ENCODE peak calls at places on chromosome 21, in four cellular contexts. One of them, this sample, is unnamed.

GRCh38 chr21:29829514-29830255 is 110.1 kb downstream of the GRIK1 start:
- DNase-seq in SK-N-SH: no peak
- DNase-seq in HCT116: no peak
- DNase-seq in fibroblast of lung: peak; percentile 21
- DNase-seq in this sample: no peak

GRCh38 chr21:36861924-36862323 is 104.5 kb downstream of the HLCS start:
- DNase-seq in HCT116: no peak
- DNase-seq in fibroblast of lung: no peak
- DNase-seq in SK-N-SH: no peak
- DNase-seq in this sample: no peak

GRCh38 chr21:36518883-36519492 is 39.1 kb upstream of the CLDN14 start:
- DNase-seq in SK-N-SH: no peak
- DNase-seq in HCT116: no peak
- DNase-seq in fibroblast of lung: no peak
- DNase-seq in this sample: no peak

GRCh38 chr21:36113647-36114428 is 21.0 kb upstream of the CBR3 start:
- DNase-seq in SK-N-SH: no peak
- DNase-seq in HCT116: no peak
- DNase-seq in fibroblast of lung: no peak
- DNase-seq in this sample: no peak

GRCh38 chr21:29490016-29490415 is 191.3 kb downstream of the BACH1 start:
- DNase-seq in fibroblast of lung: peak; percentile 39
- DNase-seq in SK-N-SH: no peak
- DNase-seq in HCT116: no peak
- DNase-seq in this sample: no peak

GRCh38 chr21:25640671-25641292 is 1.7 kb downstream of the JAM2 start:
- DNase-seq in HCT116: no peak
- DNase-seq in fibroblast of lung: no peak
- DNase-seq in SK-N-SH: no peak
- DNase-seq in this sample: no peak

GRCh38 chr21:23016617-23017016 is 2018.4 kb downstream of the NCAM2 start:
- DNase-seq in SK-N-SH: peak; percentile 27
- DNase-seq in HCT116: no peak
- DNase-seq in fibroblast of lung: no peak
- DNase-seq in this sample: peak; percentile 57

GRCh38 chr21:30468912-30469812 is 11.0 kb downstream of the KRTAP19-1 start:
- DNase-seq in SK-N-SH: no peak
- DNase-seq in HCT116: no peak
- DNase-seq in fibroblast of lung: no peak
- DNase-seq in this sample: no peak

GRCh38 chr21:36117276-36117675 is 17.6 kb upstream of the CBR3 start:
- DNase-seq in SK-N-SH: no peak
- DNase-seq in fibroblast of lung: no peak
- DNase-seq in HCT116: no peak
- DNase-seq in this sample: no peak

GRCh38 chr21:37087188-37087587 is 14.1 kb downstream of the TTC3 start:
- DNase-seq in fibroblast of lung: peak; percentile 81
- DNase-seq in SK-N-SH: no peak
- DNase-seq in HCT116: peak; percentile 29
- DNase-seq in this sample: peak; percentile 7

GRCh38 chr21:18759751-18760161 is 356.2 kb upstream of the TMPRSS15 start:
- DNase-seq in HCT116: no peak
- DNase-seq in fibroblast of lung: no peak
- DNase-seq in SK-N-SH: no peak
- DNase-seq in this sample: no peak

GRCh38 chr21:21196848-21197247 is 198.6 kb downstream of the NCAM2 start:
- DNase-seq in fibroblast of lung: no peak
- DNase-seq in SK-N-SH: no peak
- DNase-seq in HCT116: no peak
- DNase-seq in this sample: no peak

GRCh38 chr21:32717851-32718316 is 9.9 kb downstream of the SYNJ1 start:
- DNase-seq in SK-N-SH: no peak
- DNase-seq in fibroblast of lung: no peak
- DNase-seq in HCT116: no peak
- DNase-seq in this sample: peak; percentile 58

GRCh38 chr21:23887709-23888303 is 1719.5 kb downstream of the MRPL39 start:
- DNase-seq in SK-N-SH: no peak
- DNase-seq in fibroblast of lung: no peak
- DNase-seq in HCT116: no peak
- DNase-seq in this sample: no peak

GRCh38 chr21:36790616-36791015 is 91.7 kb downstream of the SIM2 start:
- DNase-seq in HCT116: no peak
- DNase-seq in fibroblast of lung: no peak
- DNase-seq in SK-N-SH: no peak
- DNase-seq in this sample: no peak

GRCh38 chr21:25577765-25578069 is 29.6 kb downstream of the MRPL39 start:
- DNase-seq in HCT116: no peak
- DNase-seq in SK-N-SH: no peak
- DNase-seq in fibroblast of lung: no peak
- DNase-seq in this sample: no peak

GRCh38 chr21:17765207-17765606 is 53.9 kb downstream of the C21orf91 start:
- DNase-seq in HCT116: no peak
- DNase-seq in SK-N-SH: no peak
- DNase-seq in fibroblast of lung: no peak
- DNase-seq in this sample: no peak

GRCh38 chr21:38293765-38294164 is 37.0 kb downstream of the KCNJ15 start:
- DNase-seq in HCT116: no peak
- DNase-seq in SK-N-SH: no peak
- DNase-seq in fibroblast of lung: no peak
- DNase-seq in this sample: no peak

GRCh38 chr21:29064850-29065481 is 8.5 kb downstream of the CCT8 start:
- DNase-seq in HCT116: no peak
- DNase-seq in SK-N-SH: no peak
- DNase-seq in fibroblast of lung: no peak
- DNase-seq in this sample: no peak

GRCh38 chr21:26246073-26246472 is 75.5 kb upstream of the APP start:
- DNase-seq in SK-N-SH: no peak
- DNase-seq in HCT116: no peak
- DNase-seq in fibroblast of lung: no peak
- DNase-seq in this sample: no peak

GRCh38 chr21:36542312-36543101 is 62.6 kb upstream of the CLDN14 start:
- DNase-seq in SK-N-SH: no peak
- DNase-seq in HCT116: no peak
- DNase-seq in fibroblast of lung: no peak
- DNase-seq in this sample: peak; percentile 54

GRCh38 chr21:8991088-8991907 is 1530.1 kb upstream of the TPTE start:
- DNase-seq in SK-N-SH: no peak
- DNase-seq in HCT116: no peak
- DNase-seq in fibroblast of lung: no peak
- DNase-seq in this sample: no peak

GRCh38 chr21:33299181-33299752 is 25.5 kb upstream of the IFNAR1 start:
- DNase-seq in HCT116: no peak
- DNase-seq in fibroblast of lung: no peak
- DNase-seq in SK-N-SH: no peak
- DNase-seq in this sample: no peak

GRCh38 chr21:25871566-25871965 is 136.8 kb downstream of the GABPA start:
- DNase-seq in fibroblast of lung: no peak
- DNase-seq in SK-N-SH: no peak
- DNase-seq in HCT116: no peak
- DNase-seq in this sample: no peak

GRCh38 chr21:28127390-28127789 is 865.3 kb downstream of the LTN1 start:
- DNase-seq in HCT116: no peak
- DNase-seq in fibroblast of lung: peak; percentile 24
- DNase-seq in SK-N-SH: no peak
- DNase-seq in this sample: no peak

GRCh38 chr21:38326899-38327298 is 70.1 kb downstream of the KCNJ15 start:
- DNase-seq in SK-N-SH: no peak
- DNase-seq in HCT116: no peak
- DNase-seq in fibroblast of lung: no peak
- DNase-seq in this sample: no peak

GRCh38 chr21:37463083-37463780 is 96.7 kb downstream of the DYRK1A start:
- DNase-seq in HCT116: peak; percentile 37
- DNase-seq in SK-N-SH: peak; percentile 33
- DNase-seq in fibroblast of lung: peak; percentile 85
- DNase-seq in this sample: peak; percentile 37

GRCh38 chr21:19261731-19262367 is 858.3 kb upstream of the TMPRSS15 start:
- DNase-seq in HCT116: no peak
- DNase-seq in fibroblast of lung: no peak
- DNase-seq in SK-N-SH: no peak
- DNase-seq in this sample: no peak

GRCh38 chr21:28298251-28298672 is 694.4 kb downstream of the LTN1 start:
- DNase-seq in HCT116: no peak
- DNase-seq in SK-N-SH: no peak
- DNase-seq in fibroblast of lung: no peak
- DNase-seq in this sample: no peak

GRCh38 chr21:16789636-16790035 is 723.2 kb upstream of the CXADR start:
- DNase-seq in fibroblast of lung: no peak
- DNase-seq in HCT116: no peak
- DNase-seq in SK-N-SH: no peak
- DNase-seq in this sample: no peak

GRCh38 chr21:17610862-17611261 is 1.8 kb downstream of the BTG3 start:
- DNase-seq in fibroblast of lung: no peak
- DNase-seq in HCT116: no peak
- DNase-seq in SK-N-SH: peak; percentile 27
- DNase-seq in this sample: no peak

GRCh38 chr21:27346041-27346448 is 379.2 kb upstream of the ADAMTS5 start:
- DNase-seq in fibroblast of lung: peak; percentile 54
- DNase-seq in HCT116: no peak
- DNase-seq in SK-N-SH: no peak
- DNase-seq in this sample: no peak

GRCh38 chr21:10521091-10521598 is at the start of gene TPTE:
- DNase-seq in HCT116: no peak
- DNase-seq in SK-N-SH: peak; percentile 6
- DNase-seq in fibroblast of lung: no peak
- DNase-seq in this sample: no peak

DNA sequence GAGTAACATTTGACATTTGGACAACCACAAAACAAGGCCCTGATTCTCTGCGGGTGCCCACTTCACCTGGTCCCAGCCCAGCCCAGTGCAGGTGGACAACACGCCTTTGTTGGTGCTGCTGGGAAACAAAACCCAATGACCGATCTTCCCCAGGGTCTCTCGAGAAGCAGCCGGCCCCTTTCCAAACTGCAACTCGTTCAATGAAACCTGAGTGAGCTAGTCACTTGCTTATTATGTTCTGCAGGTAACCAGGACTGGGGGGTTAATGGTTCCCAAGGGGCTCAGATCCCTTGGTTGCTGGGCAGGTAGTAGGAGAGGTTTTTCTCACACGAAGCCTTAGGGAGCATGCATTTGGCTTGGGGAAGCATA is 42.9 kb downstream of the ABCG1 start:
- DNase-seq in HCT116: no peak
- DNase-seq in SK-N-SH: no peak
- DNase-seq in fibroblast of lung: no peak
- DNase-seq in this sample: no peak
- H4K20me1 ChIP-seq in HCT116: no peaks in the 10 kb centered on the region
- H4K20me1 ChIP-seq in SK-N-SH: no peaks in the 10 kb centered on the region
- H4K20me1 ChIP-seq in fibroblast of lung: no peaks in the 10 kb centered on the region
- H4K20me1 ChIP-seq in this sample: no peaks in the 10 kb centered on the region

GRCh38 chr21:34922487-34922886 is 126.6 kb downstream of the RUNX1 start:
- DNase-seq in fibroblast of lung: no peak
- DNase-seq in SK-N-SH: no peak
- DNase-seq in HCT116: no peak
- DNase-seq in this sample: no peak
- H4K20me1 ChIP-seq in fibroblast of lung: no peaks in the 10 kb centered on the region
- H4K20me1 ChIP-seq in SK-N-SH: no peaks in the 10 kb centered on the region
- H4K20me1 ChIP-seq in HCT116: no peaks in the 10 kb centered on the region
- H4K20me1 ChIP-seq in this sample: no peaks in the 10 kb centered on the region

GRCh38 chr21:46550511-46550941 is 54.4 kb downstream of the S100B start:
- DNase-seq in HCT116: no peak
- DNase-seq in fibroblast of lung: no peak
- DNase-seq in SK-N-SH: no peak
- DNase-seq in this sample: no peak
- H4K20me1 ChIP-seq in HCT116: no peaks in the 10 kb centered on the region
- H4K20me1 ChIP-seq in fibroblast of lung: no peaks in the 10 kb centered on the region
- H4K20me1 ChIP-seq in SK-N-SH: no peaks in the 10 kb centered on the region
- H4K20me1 ChIP-seq in this sample: no peaks in the 10 kb centered on the region

GRCh38 chr21:45801129-45801735 is 157.7 kb downstream of the PCBP3 start:
- DNase-seq in HCT116: no peak
- DNase-seq in fibroblast of lung: no peak
- DNase-seq in SK-N-SH: no peak
- DNase-seq in this sample: no peak

GRCh38 chr21:45803613-45804340 is 160.3 kb downstream of the PCBP3 start:
- DNase-seq in HCT116: no peak
- DNase-seq in SK-N-SH: no peak
- DNase-seq in fibroblast of lung: no peak
- DNase-seq in this sample: no peak

GRCh38 chr21:45801989-45802388 is 158.5 kb downstream of the PCBP3 start:
- DNase-seq in SK-N-SH: no peak
- DNase-seq in HCT116: no peak
- DNase-seq in fibroblast of lung: no peak
- DNase-seq in this sample: no peak

GRCh38 chr21:45802956-45803612 is 159.6 kb downstream of the PCBP3 start:
- DNase-seq in fibroblast of lung: no peak
- DNase-seq in HCT116: no peak
- DNase-seq in SK-N-SH: no peak
- DNase-seq in this sample: no peak

DNA sequence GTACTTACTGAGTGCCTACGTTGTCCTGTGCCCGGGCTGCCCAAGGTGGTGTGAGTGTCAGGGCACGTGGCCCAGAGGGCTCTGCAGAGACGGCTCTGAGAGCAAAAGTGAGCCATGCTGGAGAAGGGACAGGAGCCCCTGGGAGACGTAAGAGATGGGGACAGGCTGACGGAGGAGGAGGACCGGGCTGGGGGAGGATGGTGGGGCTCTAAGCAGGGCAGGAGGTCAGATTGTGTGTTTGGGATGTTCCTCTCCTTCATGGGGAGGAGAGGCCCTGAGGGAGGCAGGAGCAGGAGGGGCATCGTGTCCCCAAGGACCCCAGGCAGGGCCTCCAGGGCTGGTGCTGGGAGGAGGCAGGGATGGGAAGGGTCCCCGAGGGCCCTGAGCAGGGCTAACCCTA is 158.9 kb downstream of the PCBP3 start:
- DNase-seq in fibroblast of lung: no peak
- DNase-seq in HCT116: no peak
- DNase-seq in SK-N-SH: no peak
- DNase-seq in this sample: no peak
- H4K20me1 ChIP-seq in fibroblast of lung: no peaks in the 10 kb centered on the region
- H4K20me1 ChIP-seq in HCT116: no peaks in the 10 kb centered on the region
- H4K20me1 ChIP-seq in SK-N-SH: no peaks in the 10 kb centered on the region
- H4K20me1 ChIP-seq in this sample: no peaks in the 10 kb centered on the region

This sample was measured in neural progenitor cell.